ENCODE peak calls at places on chromosomes 13 and 19, in six cellular contexts. K is A549, S is BE2C, R is mucosa of descending colon, D is esophagus squamous epithelium, L is endodermal cell. I is an unnamed sample.

GRCh38 chr13:62119739-62120700 is 704.4 kb upstream of the PCDH20 start:
- DNase-seq in K (no peak), S (no peak), R (no peak), D (no peak), L (no peak), I (no peak)

GRCh38 chr13:51541809-51542258 is 42.4 kb upstream of the WDFY2 start:
- DNase-seq in K (peak; percentile 57), S (peak; percentile 23), R (peak; percentile 43), D (no peak), L (no peak), I (no peak)

GRCh38 chr13:82758056-82758455 is 1124.2 kb downstream of the SLITRK1 start:
- DNase-seq in K (peak; percentile 14), S (peak; percentile 57), R (no peak), D (no peak), L (peak; percentile 87), I (no peak)

GRCh38 chr19:46886546-46887239 is 25.9 kb downstream of the ARHGAP35 start:
- DNase-seq in K (no peak), S (no peak), R (no peak), D (no peak), L (no peak), I (no peak)

GRCh38 chr19:3821857-3822364 is 35.7 kb upstream of the MATK start:
- DNase-seq in K (peak; percentile 67), S (peak; percentile 67), R (peak; percentile 87), D (no peak), L (peak; percentile 95), I (peak; percentile 26)

GRCh38 chr13:32840840-32841713 is 175.1 kb upstream of the KL start:
- DNase-seq in K (no peak), S (peak; percentile 37), R (no peak), D (no peak), L (peak; percentile 17), I (no peak)

GRCh38 chr13:31674056-31674455 is 65.3 kb upstream of the RXFP2 start:
- DNase-seq in K (no peak), S (no peak), R (no peak), D (no peak), L (no peak), I (no peak)

GRCh38 chr19:4494691-4495064 is 22.6 kb downstream of the HDGFL2 start:
- DNase-seq in K (no peak), S (no peak), R (no peak), D (no peak), L (no peak), I (no peak)

GRCh38 chr13:37640499-37640898 is 41.9 kb upstream of the POSTN start:
- DNase-seq in K (peak; percentile 42), S (no peak), R (no peak), D (no peak), L (no peak), I (no peak)

GRCh38 chr13:52162279-52163101 is 3.1 kb upstream of the NEK3 start:
- DNase-seq in K (no peak), S (no peak), R (no peak), D (no peak), L (no peak), I (no peak)

GRCh38 chr13:105552078-105552477 is 983.4 kb downstream of the EFNB2 start:
- DNase-seq in K (no peak), S (no peak), R (no peak), D (no peak), L (no peak), I (no peak)

GRCh38 chr19:48671456-48671995 is 1.3 kb downstream of the NTN5 start:
- DNase-seq in K (no peak), S (no peak), R (no peak), D (no peak), L (no peak), I (no peak)

GRCh38 chr13:51315658-51316057 is 23.8 kb upstream of the SERPINE3 start:
- DNase-seq in K (no peak), S (no peak), R (no peak), D (no peak), L (peak; percentile 35), I (no peak)

GRCh38 chr19:10450853-10451609 is 30.7 kb downstream of the PDE4A start:
- DNase-seq in K (peak; percentile 69), S (peak; percentile 71), R (peak; percentile 95), D (no peak), L (peak; percentile 87), I (no peak)

GRCh38 chr13:25232937-25233515 is 54.3 kb downstream of the MTMR6 start:
- DNase-seq in K (peak; percentile 41), S (no peak), R (no peak), D (no peak), L (no peak), I (no peak)

GRCh38 chr13:31631716-31632115 is 107.6 kb upstream of the RXFP2 start:
- DNase-seq in K (no peak), S (no peak), R (no peak), D (no peak), L (no peak), I (no peak)

GRCh38 chr13:43273362-43273761 is 250.0 kb downstream of the DNAJC15 start:
- DNase-seq in K (no peak), S (no peak), R (no peak), D (no peak), L (no peak), I (no peak)

GRCh38 chr13:51818771-51819511 is 15.0 kb upstream of the DHRS12 start:
- DNase-seq in K (no peak), S (no peak), R (no peak), D (no peak), L (no peak), I (no peak)

GRCh38 chr19:10086032-10086903 is at the start of gene SHFL:
- DNase-seq in K (no peak), S (no peak), R (peak; percentile 91), D (no peak), L (peak; percentile 86), I (peak; percentile 59)

GRCh38 chr19:38429811-38430156 is 3.7 kb upstream of the RYR1 start:
- DNase-seq in K (no peak), S (no peak), R (no peak), D (no peak), L (no peak), I (no peak)

GRCh38 chr19:17528610-17529009 is 17.2 kb downstream of the PGLS start:
- DNase-seq in K (no peak), S (no peak), R (no peak), D (no peak), L (no peak), I (no peak)

GRCh38 chr13:77492982-77493381 is 42.5 kb upstream of the SCEL start:
- DNase-seq in K (peak; percentile 42), S (peak; percentile 39), R (no peak), D (no peak), L (no peak), I (no peak)

GRCh38 chr13:67230774-67231480 is 791 bp upstream of the PCDH9 start:
- DNase-seq in K (peak; percentile 71), S (peak; percentile 69), R (peak; percentile 58), D (no peak), L (peak; percentile 84), I (peak; percentile 19)

GRCh38 chr13:105070452-105070851 is 1465.0 kb downstream of the EFNB2 start:
- DNase-seq in K (peak; percentile 0), S (no peak), R (no peak), D (no peak), L (no peak), I (no peak)

GRCh38 chr19:3450796-3451411 is 29.4 kb downstream of the SMIM24 start:
- DNase-seq in K (peak; percentile 98), S (no peak), R (no peak), D (no peak), L (no peak), I (no peak)

DNA sequence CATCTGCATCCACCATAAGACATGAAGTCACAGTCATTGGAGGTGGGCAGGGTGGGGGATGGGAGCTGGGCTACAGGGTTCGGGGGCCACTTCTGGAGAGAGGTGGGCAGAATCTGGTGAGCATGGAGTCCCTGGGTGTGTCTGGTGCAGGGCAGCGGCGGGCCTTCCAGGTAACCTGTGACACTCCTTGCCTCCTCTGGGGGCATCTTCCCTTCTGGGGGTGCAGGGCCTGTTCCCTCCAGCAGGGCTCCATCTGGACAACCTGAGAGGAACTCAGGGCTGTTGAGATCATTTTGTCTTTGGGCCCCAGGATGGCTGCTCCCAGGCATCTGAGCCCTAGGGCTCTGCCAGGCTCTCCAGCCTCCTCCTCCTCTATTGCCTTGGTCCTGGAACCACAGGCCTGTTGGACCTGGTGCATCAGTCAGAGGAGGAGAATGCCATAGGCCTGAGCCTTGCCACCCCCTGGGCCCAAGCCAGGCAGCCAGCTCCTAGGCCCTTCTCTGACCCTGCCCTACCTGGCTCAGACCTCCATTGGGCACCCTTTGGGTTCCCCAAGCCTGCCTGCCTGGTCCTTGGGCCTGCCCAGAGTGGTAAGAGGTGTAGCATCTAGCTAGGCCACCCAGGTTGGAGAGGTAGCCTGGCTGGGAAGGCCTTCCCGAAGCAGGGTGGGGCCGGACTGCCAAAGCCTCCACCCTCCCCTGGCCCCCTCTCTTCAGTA is 13.4 kb downstream of the LYL1 start:
- DNase-seq in K (peak; percentile 28), S (no peak), R (no peak), D (no peak), L (peak; percentile 85), I (no peak)
- H3K4me1 ChIP-seq in K (peaks cover 35% of the 10 kb centered on the region), S (peaks cover 34% of the 10 kb centered on the region), R (peaks cover 7% of the 10 kb centered on the region), D (peaks cover 5% of the 10 kb centered on the region), L (peaks cover 16% of the 10 kb centered on the region), I (peaks cover 40% of the 10 kb centered on the region)

DNA sequence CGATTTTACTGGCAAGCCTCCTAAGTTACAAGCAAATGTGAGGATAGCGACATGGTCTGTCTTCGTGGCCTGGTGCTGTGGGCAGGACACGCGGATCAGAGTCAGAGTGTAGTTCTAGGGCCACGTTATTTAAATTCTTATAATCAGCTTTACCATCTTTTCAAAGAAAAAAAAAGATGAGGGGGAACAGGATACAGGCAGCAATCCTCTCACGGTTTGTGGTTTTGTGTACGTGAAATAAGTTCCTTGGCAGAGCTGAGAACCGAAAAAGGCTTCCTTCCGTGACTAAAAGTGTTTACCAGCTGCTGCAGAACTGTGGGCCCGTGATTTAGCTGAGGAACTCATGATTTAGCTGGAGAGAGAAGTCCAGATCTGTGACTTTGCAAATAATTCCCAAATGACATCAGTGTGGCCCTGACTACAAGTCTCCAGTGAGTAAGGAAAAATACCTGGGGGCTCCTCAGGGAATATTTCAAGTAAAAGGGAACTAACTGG is 27.2 kb downstream of the RCBTB2 start:
- DNase-seq in K (no peak), S (no peak), R (no peak), D (no peak), L (no peak), I (peak; percentile 57)
- H3K4me1 ChIP-seq in K (peaks cover 4% of the 10 kb centered on the region), S (no peaks in the 10 kb centered on the region), R (no peaks in the 10 kb centered on the region), D (peaks cover 35% of the 10 kb centered on the region), L (no peaks in the 10 kb centered on the region), I (peaks cover 7% of the 10 kb centered on the region)

GRCh38 chr13:75365724-75366173 is 116.2 kb downstream of the TBC1D4 start:
- DNase-seq in K (peak; percentile 21), S (no peak), R (no peak), D (no peak), L (no peak), I (no peak)
- H3K4me1 ChIP-seq in K (peaks cover 12% of the 10 kb centered on the region), S (peaks cover 11% of the 10 kb centered on the region), R (no peaks in the 10 kb centered on the region), D (no peaks in the 10 kb centered on the region), L (no peaks in the 10 kb centered on the region), I (peaks cover 21% of the 10 kb centered on the region)

GRCh38 chr13:95209109-95209508 is 92.1 kb downstream of the ABCC4 start:
- DNase-seq in K (no peak), S (no peak), R (no peak), D (no peak), L (no peak), I (no peak)
- H3K4me1 ChIP-seq in K (no peaks in the 10 kb centered on the region), S (no peaks in the 10 kb centered on the region), R (no peaks in the 10 kb centered on the region), D (no peaks in the 10 kb centered on the region), L (no peaks in the 10 kb centered on the region), I (no peaks in the 10 kb centered on the region)

I was measured in tibial nerve.